ENCODE peak calls at places on chromosomes 13 and 19, in four cellular contexts. X, D, C and F are unnamed samples.

GRCh38 chr13:74062933-74063332 is 71.3 kb downstream of the KLF12 start:
- DNase-seq in X (peak), C (no peak), D (no peak), F (peak)

GRCh38 chr13:61695147-61695546 is 279.5 kb upstream of the PCDH20 start:
- DNase-seq in X (no peak), D (no peak), C (no peak), F (no peak)

GRCh38 chr13:61414686-61415664 is 674 bp downstream of the PCDH20 start:
- DNase-seq in C (peak), X (no peak), D (no peak), F (no peak)

GRCh38 chr13:40586886-40587285 is 79.6 kb downstream of the FOXO1 start:
- DNase-seq in C (no peak), X (no peak), D (no peak), F (no peak)

GRCh38 chr19:4803736-4804695 is 12.5 kb downstream of the FEM1A start:
- DNase-seq in D (peak), C (peak), X (no peak), F (peak)

GRCh38 chr19:35851213-35852028 is 883 bp downstream of the NPHS1 start:
- DNase-seq in D (peak), X (no peak), C (peak), F (no peak)

GRCh38 chr13:34129422-34129821 is 311.5 kb downstream of the RFC3 start:
- DNase-seq in D (no peak), X (no peak), C (no peak), F (no peak)

GRCh38 chr19:48815870-48816501 is 5.2 kb upstream of the BCAT2 start:
- DNase-seq in C (no peak), X (no peak), D (no peak), F (no peak)

GRCh38 chr13:88042489-88042888 is 371.3 kb downstream of the SLITRK5 start:
- DNase-seq in D (no peak), X (no peak), C (no peak), F (no peak)

GRCh38 chr13:85317781-85318180 is 481.4 kb downstream of the SLITRK6 start:
- DNase-seq in D (no peak), X (no peak), C (no peak), F (no peak)

GRCh38 chr13:113850722-113851479 is 13.0 kb downstream of the GAS6 start:
- DNase-seq in C (no peak), X (no peak), D (no peak), F (no peak)

GRCh38 chr19:38265213-38265861 is 964 bp downstream of the SPINT2 start:
- DNase-seq in X (no peak), C (no peak), D (no peak), F (no peak)

GRCh38 chr13:21663197-21663596 is 7.7 kb upstream of the FGF9 start:
- DNase-seq in X (no peak), C (no peak), D (no peak), F (no peak)

GRCh38 chr19:38848299-38849146 is 1.3 kb downstream of the HNRNPL start:
- DNase-seq in D (peak), C (no peak), X (no peak), F (no peak)

GRCh38 chr13:20241593-20241992 is 9.5 kb upstream of the GJB6 start:
- DNase-seq in C (no peak), D (no peak), X (no peak), F (no peak)

GRCh38 chr19:49564616-49565045 is 15.7 kb downstream of the NOSIP start:
- DNase-seq in D (no peak), C (no peak), X (no peak), F (no peak)

DNA sequence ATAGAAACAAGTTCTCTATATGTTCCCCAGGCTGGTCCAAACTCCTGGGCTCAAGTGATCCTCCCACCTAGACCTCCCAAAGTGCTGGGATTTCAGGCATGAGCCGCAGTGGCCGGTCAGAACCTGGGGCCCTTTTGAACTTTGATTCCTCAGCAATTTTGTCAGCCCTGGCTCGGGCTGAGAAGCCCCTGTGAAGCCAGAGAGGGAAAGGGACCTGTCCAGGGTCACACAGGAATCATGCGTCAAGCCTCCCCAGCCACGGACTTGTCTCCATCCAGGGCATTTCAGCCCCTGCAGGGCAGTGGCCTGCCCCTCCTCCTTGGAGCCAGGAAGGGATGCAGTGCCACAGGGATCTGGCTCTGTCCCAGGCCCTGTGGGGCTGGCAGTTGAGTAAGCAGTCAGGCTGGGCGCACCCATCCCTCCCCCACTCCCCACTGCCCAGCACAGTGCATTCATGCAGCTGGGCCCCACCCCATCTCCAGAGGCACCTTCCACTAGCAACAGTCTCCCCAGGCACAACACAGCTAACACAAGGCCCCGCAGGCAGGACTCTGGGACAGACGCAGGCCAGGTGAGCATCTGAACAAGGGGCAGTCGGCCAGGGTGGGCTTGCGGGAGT is at the start of gene CAPS:
- DNase-seq in X (no peak), C (no peak), D (no peak), F (no peak)
- TF ChIP-seq TAF1 in X (no peak), C (no peak), D (no peak), F (no peak)

GRCh38 chr19:33205110-33205509 is 11.0 kb downstream of the LRP3 start:
- DNase-seq in D (no peak), C (no peak), X (no peak), F (no peak)

GRCh38 chr19:33201886-33202545 is 7.9 kb downstream of the LRP3 start:
- DNase-seq in X (no peak), C (no peak), D (no peak), F (no peak)

GRCh38 chr19:33204136-33204973 is 10.2 kb downstream of the LRP3 start:
- DNase-seq in C (no peak), D (no peak), X (no peak), F (no peak)

GRCh38 chr19:33202546-33203507 is 8.7 kb downstream of the LRP3 start:
- DNase-seq in X (no peak), C (no peak), D (no peak), F (no peak)

GRCh38 chr19:33203529-33203928 is 9.4 kb downstream of the LRP3 start:
- DNase-seq in C (no peak), X (no peak), D (no peak), F (no peak)
- TF ChIP-seq TAF1 in C (no peak), X (no peak), D (no peak), F (no peak)

GRCh38 chr13:90594694-90595093 is 752.8 kb upstream of the MIR17HG start:
- DNase-seq in X (no peak), C (no peak), D (no peak), F (no peak)
- TF ChIP-seq TAF1 in X (no peak), C (no peak), D (no peak), F (no peak)

GRCh38 chr19:47228937-47229673 is 1.9 kb downstream of the BBC3 start:
- DNase-seq in D (no peak), C (no peak), X (no peak), F (no peak)
- TF ChIP-seq TAF1 in D (no peak), C (no peak), X (no peak), F (no peak)

GRCh38 chr13:53338760-53339159 is 310.1 kb downstream of the OLFM4 start:
- DNase-seq in D (no peak), C (no peak), X (no peak), F (no peak)

GRCh38 chr13:53341144-53341510 is 312.5 kb downstream of the OLFM4 start:
- DNase-seq in C (no peak), D (no peak), X (no peak), F (no peak)

GRCh38 chr13:53343345-53343744 is 314.7 kb downstream of the OLFM4 start:
- DNase-seq in X (no peak), D (no peak), C (peak), F (no peak)

GRCh38 chr13:53340505-53341143 is 312.0 kb downstream of the OLFM4 start:
- DNase-seq in X (no peak), D (no peak), C (no peak), F (no peak)

GRCh38 chr13:53342623-53343022 is 314.0 kb downstream of the OLFM4 start:
- DNase-seq in X (no peak), D (no peak), C (peak), F (no peak)
- TF ChIP-seq TAF1 in X (no peak), D (no peak), C (no peak), F (no peak)

GRCh38 chr13:97538193-97538592 is 104.2 kb downstream of the RAP2A start:
- DNase-seq in C (no peak), X (no peak), D (no peak), F (no peak)
- TF ChIP-seq TAF1 in C (no peak), X (no peak), D (no peak), F (no peak)

DNA sequence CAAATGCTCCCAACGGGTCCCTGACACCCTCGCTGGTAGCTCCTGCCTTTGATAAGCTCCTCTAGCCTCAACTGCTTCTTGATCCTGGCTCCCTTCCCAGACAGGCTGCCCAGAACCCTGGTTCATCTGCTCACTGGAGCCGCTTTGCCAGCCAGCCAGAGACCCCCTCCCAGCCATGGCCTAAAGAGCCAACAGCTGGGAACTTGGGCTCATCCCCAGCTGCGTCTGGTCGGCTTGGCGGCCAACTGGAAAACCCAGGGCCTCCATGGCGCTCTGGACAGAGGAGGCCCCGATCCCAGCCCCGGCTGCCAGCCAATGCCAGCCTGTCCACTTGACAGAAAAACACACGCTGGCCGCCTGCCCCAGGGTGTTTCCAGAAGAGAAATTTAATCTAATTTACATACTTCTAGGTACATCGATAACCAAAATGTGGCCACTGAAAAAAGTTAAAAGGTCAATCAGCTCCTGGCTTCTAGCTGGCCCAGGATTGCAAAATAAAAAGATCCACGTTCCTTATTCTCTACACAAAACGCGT is 3.0 kb upstream of the AKAP8L start:
- DNase-seq in X (no peak), D (no peak), C (no peak), F (no peak)
- TF ChIP-seq TAF1 in X (no peak), D (no peak), C (no peak), F (no peak)

DNA sequence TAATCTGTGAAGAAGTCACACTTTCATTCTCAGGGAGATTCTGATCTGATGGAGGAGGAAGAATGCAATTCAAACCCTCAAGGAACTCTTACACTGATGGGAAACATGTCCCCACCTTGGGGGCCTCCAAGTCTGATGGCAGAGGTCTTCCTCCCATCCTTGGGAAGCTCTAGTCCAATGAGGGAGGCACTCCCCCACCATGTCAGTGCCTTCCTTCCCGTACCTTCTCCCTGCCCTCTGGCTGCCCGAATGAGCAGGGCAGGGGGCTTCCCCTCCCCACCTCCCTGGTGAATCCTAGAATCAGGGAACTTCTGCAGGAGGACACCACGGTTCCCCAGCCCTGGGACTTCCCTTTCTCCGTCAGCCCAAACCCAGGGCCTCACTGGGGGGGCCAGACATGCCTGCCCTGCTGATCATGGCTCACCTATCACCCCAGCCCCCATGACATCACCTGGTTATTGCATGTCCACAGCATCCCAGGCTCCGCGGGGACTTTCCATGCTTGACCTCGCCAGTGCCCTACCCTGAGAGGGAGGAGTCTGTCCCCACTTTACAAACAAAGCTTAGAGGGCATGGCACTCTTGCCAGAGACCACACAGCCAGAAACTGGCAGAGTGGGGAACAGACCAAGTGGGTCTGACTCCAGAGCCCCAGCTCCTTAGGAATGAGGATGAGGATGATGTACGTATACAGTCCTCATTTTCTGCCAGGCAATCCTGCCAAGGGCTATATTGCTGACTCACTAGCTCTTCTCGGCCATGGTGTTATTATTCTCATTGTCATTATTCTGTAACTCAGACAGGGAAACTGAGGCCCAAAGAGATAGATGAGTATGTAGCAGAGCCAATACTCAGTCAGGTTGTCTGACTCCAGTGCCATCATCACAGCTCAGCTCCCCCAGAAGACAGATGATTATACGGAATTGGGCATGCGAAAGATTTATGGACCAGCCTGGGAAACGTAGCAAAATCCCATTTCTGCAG is 9.6 kb upstream of the BCL3 start:
- DNase-seq in D (no peak), X (no peak), C (no peak), F (no peak)
- TF ChIP-seq TAF1 in D (no peak), X (no peak), C (no peak), F (no peak)

GRCh38 chr13:62931901-62932883 is 1516.5 kb upstream of the PCDH20 start:
- DNase-seq in C (no peak), X (no peak), D (no peak), F (no peak)
- TF ChIP-seq TAF1 in C (no peak), X (no peak), D (no peak), F (no peak)